ENCODE peak calls at places on chromosomes 12 and 14, in nine cellular contexts. One of them, this sample, is unnamed.

GRCh38 chr14:23141706-23142467 is 22.8 kb upstream of the CEBPE start:
- DNase-seq in retinal pigment epithelial cell: peak
- DNase-seq in iPS DF 6.9: no peak
- DNase-seq in BJ: no peak
- DNase-seq in BE2C: peak
- DNase-seq in KG1: no peak
- DNase-seq in stimulated activated naive CD8-positive, alpha-beta T cell treated with anti-CD3 and anti-CD28 coated beads, Interleukin-15, amount 100 ng/mL, for 72 hours: no peak
- DNase-seq in CMK: no peak
- DNase-seq in HTR-8/SVneo: peak
- DNase-seq in this sample: peak

GRCh38 chr14:76919811-76920571 is 93.8 kb downstream of the LRRC74A start:
- DNase-seq in iPS DF 6.9: no peak
- DNase-seq in retinal pigment epithelial cell: peak
- DNase-seq in CMK: no peak
- DNase-seq in HTR-8/SVneo: peak
- DNase-seq in BJ: no peak
- DNase-seq in KG1: no peak
- DNase-seq in stimulated activated naive CD8-positive, alpha-beta T cell treated with anti-CD3 and anti-CD28 coated beads, Interleukin-15, amount 100 ng/mL, for 72 hours: peak
- DNase-seq in BE2C: peak
- DNase-seq in this sample: peak

GRCh38 chr12:23827353-23827752 is 122.1 kb downstream of the SOX5 start:
- DNase-seq in BE2C: no peak
- DNase-seq in iPS DF 6.9: no peak
- DNase-seq in KG1: no peak
- DNase-seq in CMK: no peak
- DNase-seq in BJ: no peak
- DNase-seq in stimulated activated naive CD8-positive, alpha-beta T cell treated with anti-CD3 and anti-CD28 coated beads, Interleukin-15, amount 100 ng/mL, for 72 hours: no peak
- DNase-seq in HTR-8/SVneo: no peak
- DNase-seq in retinal pigment epithelial cell: no peak
- DNase-seq in this sample: no peak

GRCh38 chr14:96167224-96168148 is 37.2 kb upstream of the BDKRB2 start:
- DNase-seq in HTR-8/SVneo: peak
- DNase-seq in iPS DF 6.9: no peak
- DNase-seq in retinal pigment epithelial cell: no peak
- DNase-seq in KG1: no peak
- DNase-seq in CMK: no peak
- DNase-seq in BE2C: no peak
- DNase-seq in stimulated activated naive CD8-positive, alpha-beta T cell treated with anti-CD3 and anti-CD28 coated beads, Interleukin-15, amount 100 ng/mL, for 72 hours: no peak
- DNase-seq in BJ: peak
- DNase-seq in this sample: peak

GRCh38 chr14:84806627-84807026 is 723.3 kb upstream of the FLRT2 start:
- DNase-seq in retinal pigment epithelial cell: peak
- DNase-seq in CMK: no peak
- DNase-seq in BJ: no peak
- DNase-seq in stimulated activated naive CD8-positive, alpha-beta T cell treated with anti-CD3 and anti-CD28 coated beads, Interleukin-15, amount 100 ng/mL, for 72 hours: no peak
- DNase-seq in KG1: no peak
- DNase-seq in BE2C: no peak
- DNase-seq in iPS DF 6.9: no peak
- DNase-seq in HTR-8/SVneo: no peak
- DNase-seq in this sample: no peak

GRCh38 chr12:80662586-80662985 is 44.8 kb upstream of the MYF6 start:
- DNase-seq in BJ: no peak
- DNase-seq in iPS DF 6.9: no peak
- DNase-seq in stimulated activated naive CD8-positive, alpha-beta T cell treated with anti-CD3 and anti-CD28 coated beads, Interleukin-15, amount 100 ng/mL, for 72 hours: no peak
- DNase-seq in BE2C: no peak
- DNase-seq in CMK: no peak
- DNase-seq in retinal pigment epithelial cell: no peak
- DNase-seq in KG1: no peak
- DNase-seq in HTR-8/SVneo: no peak
- DNase-seq in this sample: no peak

GRCh38 chr12:24045816-24046257 is 96.4 kb upstream of the SOX5 start:
- DNase-seq in iPS DF 6.9: no peak
- DNase-seq in BJ: no peak
- DNase-seq in retinal pigment epithelial cell: no peak
- DNase-seq in stimulated activated naive CD8-positive, alpha-beta T cell treated with anti-CD3 and anti-CD28 coated beads, Interleukin-15, amount 100 ng/mL, for 72 hours: no peak
- DNase-seq in CMK: no peak
- DNase-seq in KG1: no peak
- DNase-seq in BE2C: no peak
- DNase-seq in HTR-8/SVneo: no peak
- DNase-seq in this sample: no peak

GRCh38 chr14:33332497-33332896 is 393.8 kb downstream of the NPAS3 start:
- DNase-seq in BJ: no peak
- DNase-seq in BE2C: no peak
- DNase-seq in HTR-8/SVneo: no peak
- DNase-seq in retinal pigment epithelial cell: no peak
- DNase-seq in iPS DF 6.9: no peak
- DNase-seq in CMK: no peak
- DNase-seq in KG1: no peak
- DNase-seq in stimulated activated naive CD8-positive, alpha-beta T cell treated with anti-CD3 and anti-CD28 coated beads, Interleukin-15, amount 100 ng/mL, for 72 hours: no peak
- DNase-seq in this sample: no peak

GRCh38 chr14:58969951-58970751 is 218.3 kb upstream of the DAAM1 start:
- DNase-seq in KG1: no peak
- DNase-seq in BE2C: no peak
- DNase-seq in stimulated activated naive CD8-positive, alpha-beta T cell treated with anti-CD3 and anti-CD28 coated beads, Interleukin-15, amount 100 ng/mL, for 72 hours: no peak
- DNase-seq in BJ: no peak
- DNase-seq in retinal pigment epithelial cell: no peak
- DNase-seq in iPS DF 6.9: no peak
- DNase-seq in HTR-8/SVneo: no peak
- DNase-seq in CMK: no peak
- DNase-seq in this sample: no peak

GRCh38 chr14:103334644-103335603 is 887 bp downstream of the EIF5 start:
- DNase-seq in KG1: peak
- DNase-seq in CMK: no peak
- DNase-seq in BJ: no peak
- DNase-seq in stimulated activated naive CD8-positive, alpha-beta T cell treated with anti-CD3 and anti-CD28 coated beads, Interleukin-15, amount 100 ng/mL, for 72 hours: peak
- DNase-seq in BE2C: peak
- DNase-seq in iPS DF 6.9: no peak
- DNase-seq in retinal pigment epithelial cell: peak
- DNase-seq in HTR-8/SVneo: peak
- DNase-seq in this sample: peak

GRCh38 chr14:45364565-45364964 is 111.6 kb upstream of the MIS18BP1 start:
- DNase-seq in BJ: no peak
- DNase-seq in stimulated activated naive CD8-positive, alpha-beta T cell treated with anti-CD3 and anti-CD28 coated beads, Interleukin-15, amount 100 ng/mL, for 72 hours: no peak
- DNase-seq in BE2C: no peak
- DNase-seq in retinal pigment epithelial cell: no peak
- DNase-seq in KG1: no peak
- DNase-seq in iPS DF 6.9: no peak
- DNase-seq in CMK: no peak
- DNase-seq in HTR-8/SVneo: no peak
- DNase-seq in this sample: no peak

GRCh38 chr12:24615967-24616411 is 332.9 kb downstream of the BCAT1 start:
- DNase-seq in iPS DF 6.9: no peak
- DNase-seq in KG1: no peak
- DNase-seq in HTR-8/SVneo: no peak
- DNase-seq in BJ: no peak
- DNase-seq in CMK: no peak
- DNase-seq in BE2C: no peak
- DNase-seq in retinal pigment epithelial cell: peak
- DNase-seq in stimulated activated naive CD8-positive, alpha-beta T cell treated with anti-CD3 and anti-CD28 coated beads, Interleukin-15, amount 100 ng/mL, for 72 hours: no peak
- DNase-seq in this sample: no peak

GRCh38 chr12:33605776-33606175 is 166.2 kb upstream of the SYT10 start:
- DNase-seq in stimulated activated naive CD8-positive, alpha-beta T cell treated with anti-CD3 and anti-CD28 coated beads, Interleukin-15, amount 100 ng/mL, for 72 hours: no peak
- DNase-seq in iPS DF 6.9: no peak
- DNase-seq in BJ: no peak
- DNase-seq in CMK: no peak
- DNase-seq in retinal pigment epithelial cell: no peak
- DNase-seq in KG1: no peak
- DNase-seq in HTR-8/SVneo: peak
- DNase-seq in BE2C: no peak
- DNase-seq in this sample: peak

GRCh38 chr12:79252358-79253075 is 387.9 kb downstream of the SYT1 start:
- DNase-seq in retinal pigment epithelial cell: no peak
- DNase-seq in KG1: no peak
- DNase-seq in HTR-8/SVneo: no peak
- DNase-seq in CMK: no peak
- DNase-seq in iPS DF 6.9: no peak
- DNase-seq in stimulated activated naive CD8-positive, alpha-beta T cell treated with anti-CD3 and anti-CD28 coated beads, Interleukin-15, amount 100 ng/mL, for 72 hours: no peak
- DNase-seq in BJ: no peak
- DNase-seq in BE2C: no peak
- DNase-seq in this sample: no peak

GRCh38 chr14:88322505-88323085 is 474 bp downstream of the KCNK10 start:
- DNase-seq in stimulated activated naive CD8-positive, alpha-beta T cell treated with anti-CD3 and anti-CD28 coated beads, Interleukin-15, amount 100 ng/mL, for 72 hours: no peak
- DNase-seq in BJ: no peak
- DNase-seq in KG1: no peak
- DNase-seq in HTR-8/SVneo: no peak
- DNase-seq in retinal pigment epithelial cell: no peak
- DNase-seq in BE2C: no peak
- DNase-seq in CMK: no peak
- DNase-seq in iPS DF 6.9: no peak
- DNase-seq in this sample: peak

GRCh38 chr12:113298472-113298817 is 36.5 kb downstream of the SLC8B1 start:
- DNase-seq in stimulated activated naive CD8-positive, alpha-beta T cell treated with anti-CD3 and anti-CD28 coated beads, Interleukin-15, amount 100 ng/mL, for 72 hours: no peak
- DNase-seq in CMK: no peak
- DNase-seq in BJ: no peak
- DNase-seq in HTR-8/SVneo: no peak
- DNase-seq in BE2C: no peak
- DNase-seq in retinal pigment epithelial cell: no peak
- DNase-seq in KG1: no peak
- DNase-seq in iPS DF 6.9: no peak
- DNase-seq in this sample: no peak

GRCh38 chr12:95658386-95658785 is 107.1 kb upstream of the USP44 start:
- DNase-seq in BJ: no peak
- DNase-seq in stimulated activated naive CD8-positive, alpha-beta T cell treated with anti-CD3 and anti-CD28 coated beads, Interleukin-15, amount 100 ng/mL, for 72 hours: no peak
- DNase-seq in CMK: no peak
- DNase-seq in iPS DF 6.9: no peak
- DNase-seq in retinal pigment epithelial cell: no peak
- DNase-seq in HTR-8/SVneo: no peak
- DNase-seq in BE2C: no peak
- DNase-seq in KG1: no peak
- DNase-seq in this sample: no peak

GRCh38 chr14:99575043-99576023 is 28.7 kb downstream of the CCDC85C start:
- DNase-seq in KG1: no peak
- DNase-seq in stimulated activated naive CD8-positive, alpha-beta T cell treated with anti-CD3 and anti-CD28 coated beads, Interleukin-15, amount 100 ng/mL, for 72 hours: no peak
- DNase-seq in HTR-8/SVneo: peak
- DNase-seq in retinal pigment epithelial cell: peak
- DNase-seq in BE2C: peak
- DNase-seq in BJ: no peak
- DNase-seq in CMK: no peak
- DNase-seq in iPS DF 6.9: no peak
- DNase-seq in this sample: peak

GRCh38 chr14:56212541-56212940 is 94.3 kb downstream of the PELI2 start:
- DNase-seq in BE2C: no peak
- DNase-seq in BJ: no peak
- DNase-seq in retinal pigment epithelial cell: no peak
- DNase-seq in iPS DF 6.9: no peak
- DNase-seq in HTR-8/SVneo: no peak
- DNase-seq in stimulated activated naive CD8-positive, alpha-beta T cell treated with anti-CD3 and anti-CD28 coated beads, Interleukin-15, amount 100 ng/mL, for 72 hours: no peak
- DNase-seq in CMK: no peak
- DNase-seq in KG1: no peak
- DNase-seq in this sample: no peak

GRCh38 chr14:62626416-62626815 is 418.8 kb downstream of the KCNH5 start:
- DNase-seq in BJ: no peak
- DNase-seq in BE2C: no peak
- DNase-seq in stimulated activated naive CD8-positive, alpha-beta T cell treated with anti-CD3 and anti-CD28 coated beads, Interleukin-15, amount 100 ng/mL, for 72 hours: no peak
- DNase-seq in iPS DF 6.9: no peak
- DNase-seq in retinal pigment epithelial cell: no peak
- DNase-seq in CMK: peak
- DNase-seq in KG1: no peak
- DNase-seq in HTR-8/SVneo: no peak
- DNase-seq in this sample: no peak

GRCh38 chr14:63875311-63875710 is 22.5 kb downstream of the SYNE2 start:
- DNase-seq in HTR-8/SVneo: no peak
- DNase-seq in retinal pigment epithelial cell: no peak
- DNase-seq in BE2C: no peak
- DNase-seq in BJ: no peak
- DNase-seq in KG1: no peak
- DNase-seq in CMK: no peak
- DNase-seq in stimulated activated naive CD8-positive, alpha-beta T cell treated with anti-CD3 and anti-CD28 coated beads, Interleukin-15, amount 100 ng/mL, for 72 hours: no peak
- DNase-seq in iPS DF 6.9: no peak
- DNase-seq in this sample: no peak

GRCh38 chr14:79278286-79278797 is 933.0 kb downstream of the DIO2 start:
- DNase-seq in BE2C: peak
- DNase-seq in BJ: no peak
- DNase-seq in HTR-8/SVneo: no peak
- DNase-seq in retinal pigment epithelial cell: no peak
- DNase-seq in CMK: no peak
- DNase-seq in stimulated activated naive CD8-positive, alpha-beta T cell treated with anti-CD3 and anti-CD28 coated beads, Interleukin-15, amount 100 ng/mL, for 72 hours: no peak
- DNase-seq in KG1: no peak
- DNase-seq in iPS DF 6.9: no peak
- DNase-seq in this sample: no peak

GRCh38 chr12:70733385-70733784 is 96.2 kb upstream of the PTPRB start:
- DNase-seq in BE2C: peak
- DNase-seq in stimulated activated naive CD8-positive, alpha-beta T cell treated with anti-CD3 and anti-CD28 coated beads, Interleukin-15, amount 100 ng/mL, for 72 hours: peak
- DNase-seq in KG1: peak
- DNase-seq in HTR-8/SVneo: peak
- DNase-seq in retinal pigment epithelial cell: peak
- DNase-seq in BJ: no peak
- DNase-seq in CMK: no peak
- DNase-seq in iPS DF 6.9: peak
- DNase-seq in this sample: peak

GRCh38 chr14:50257728-50258127 is 26.4 kb upstream of the SOS2 start:
- DNase-seq in BE2C: no peak
- DNase-seq in KG1: no peak
- DNase-seq in HTR-8/SVneo: no peak
- DNase-seq in CMK: no peak
- DNase-seq in stimulated activated naive CD8-positive, alpha-beta T cell treated with anti-CD3 and anti-CD28 coated beads, Interleukin-15, amount 100 ng/mL, for 72 hours: no peak
- DNase-seq in retinal pigment epithelial cell: no peak
- DNase-seq in iPS DF 6.9: no peak
- DNase-seq in BJ: no peak
- DNase-seq in this sample: peak

GRCh38 chr12:19186722-19187661 is 57.5 kb downstream of the PLEKHA5 start:
- DNase-seq in BJ: no peak
- DNase-seq in iPS DF 6.9: no peak
- DNase-seq in BE2C: no peak
- DNase-seq in retinal pigment epithelial cell: peak
- DNase-seq in KG1: no peak
- DNase-seq in stimulated activated naive CD8-positive, alpha-beta T cell treated with anti-CD3 and anti-CD28 coated beads, Interleukin-15, amount 100 ng/mL, for 72 hours: no peak
- DNase-seq in CMK: no peak
- DNase-seq in HTR-8/SVneo: peak
- DNase-seq in this sample: peak

GRCh38 chr14:88868558-88869159 is 44.2 kb downstream of the TTC8 start:
- DNase-seq in KG1: no peak
- DNase-seq in stimulated activated naive CD8-positive, alpha-beta T cell treated with anti-CD3 and anti-CD28 coated beads, Interleukin-15, amount 100 ng/mL, for 72 hours: no peak
- DNase-seq in iPS DF 6.9: no peak
- DNase-seq in retinal pigment epithelial cell: peak
- DNase-seq in BE2C: no peak
- DNase-seq in CMK: no peak
- DNase-seq in BJ: no peak
- DNase-seq in HTR-8/SVneo: no peak
- DNase-seq in this sample: peak

GRCh38 chr12:12804011-12804410 is 9.1 kb upstream of the DDX47 start:
- DNase-seq in BE2C: no peak
- DNase-seq in KG1: no peak
- DNase-seq in stimulated activated naive CD8-positive, alpha-beta T cell treated with anti-CD3 and anti-CD28 coated beads, Interleukin-15, amount 100 ng/mL, for 72 hours: no peak
- DNase-seq in retinal pigment epithelial cell: no peak
- DNase-seq in HTR-8/SVneo: no peak
- DNase-seq in CMK: no peak
- DNase-seq in BJ: no peak
- DNase-seq in iPS DF 6.9: no peak
- DNase-seq in this sample: no peak

GRCh38 chr12:67650528-67651379 is 2.2 kb downstream of the DYRK2 start:
- DNase-seq in BJ: no peak
- DNase-seq in KG1: no peak
- DNase-seq in stimulated activated naive CD8-positive, alpha-beta T cell treated with anti-CD3 and anti-CD28 coated beads, Interleukin-15, amount 100 ng/mL, for 72 hours: no peak
- DNase-seq in retinal pigment epithelial cell: no peak
- DNase-seq in HTR-8/SVneo: no peak
- DNase-seq in iPS DF 6.9: no peak
- DNase-seq in CMK: no peak
- DNase-seq in BE2C: no peak
- DNase-seq in this sample: no peak

This sample was measured in GM03348.